ENCODE peak calls at places on chromosomes 1 and 21, in six cellular contexts. L is foreskin fibroblast, T is mucosa of descending colon, Z is esophagus muscularis mucosa, P is colonic mucosa, V is transverse colon. S is an unnamed sample.

GRCh38 chr1:43866201-43866600 is 67.4 kb upstream of the ARTN start:
- DNase-seq in P (no peak), T (no peak), V (no peak), Z (no peak), L (no peak), S (no peak)

GRCh38 chr1:14183312-14183711 is 415.2 kb upstream of the KAZN start:
- DNase-seq in Z (no peak), V (no peak), T (no peak), P (no peak), L (no peak), S (no peak)

GRCh38 chr1:151196292-151196800 is 2.0 kb upstream of the PIP5K1A start:
- DNase-seq in T (no peak), L (peak), V (peak), Z (no peak), P (peak), S (no peak)

GRCh38 chr1:246907472-246907871 is 24.3 kb downstream of the AHCTF1 start:
- DNase-seq in T (no peak), Z (no peak), P (peak), L (peak), V (peak), S (no peak)

GRCh38 chr21:43021756-43022600 is 47.6 kb downstream of the PKNOX1 start:
- DNase-seq in T (no peak), L (no peak), P (no peak), V (no peak), Z (no peak), S (no peak)

GRCh38 chr1:2385606-2386280 is 5.6 kb downstream of the MORN1 start:
- DNase-seq in T (peak), Z (no peak), L (no peak), V (peak), P (no peak), S (no peak)

GRCh38 chr1:179175011-179175934 is 54.2 kb downstream of the ABL2 start:
- DNase-seq in V (no peak), Z (no peak), P (no peak), L (peak), T (no peak), S (peak)

GRCh38 chr1:15489052-15489736 is 13.3 kb downstream of the CELA2B start:
- DNase-seq in T (no peak), V (no peak), Z (no peak), L (no peak), P (no peak), S (no peak)

GRCh38 chr1:207831517-207832327 is 79.2 kb downstream of the CD34 start:
- DNase-seq in T (no peak), L (no peak), V (no peak), P (no peak), Z (no peak), S (no peak)

GRCh38 chr1:244291171-244291866 is 160.4 kb downstream of the ADSS2 start:
- DNase-seq in Z (no peak), L (no peak), T (no peak), P (no peak), V (no peak), S (no peak)

GRCh38 chr1:225877570-225877969 is 4.6 kb downstream of the TMEM63A start:
- DNase-seq in V (peak), L (peak), P (peak), Z (no peak), T (peak), S (no peak)

GRCh38 chr1:172278478-172278877 is 142.0 kb upstream of the C1orf105 start:
- DNase-seq in T (no peak), Z (no peak), V (no peak), L (peak), P (no peak), S (peak)

GRCh38 chr1:237867380-237867888 is 23.3 kb downstream of the ZP4 start:
- DNase-seq in P (no peak), L (no peak), T (no peak), V (no peak), Z (no peak), S (no peak)

GRCh38 chr1:56911098-56911497 is 54.7 kb downstream of the C8B start:
- DNase-seq in L (peak), T (no peak), V (no peak), Z (no peak), P (no peak), S (no peak)

GRCh38 chr1:64212023-64212422 is 8.6 kb downstream of the UBE2U start:
- DNase-seq in T (no peak), Z (no peak), V (no peak), L (peak), P (no peak), S (peak)

GRCh38 chr21:34983680-34984086 is 65.4 kb downstream of the RUNX1 start:
- DNase-seq in V (no peak), P (no peak), L (peak), T (no peak), Z (no peak), S (no peak)

GRCh38 chr1:79760521-79760920 is 754.0 kb upstream of the ADGRL4 start:
- DNase-seq in V (no peak), L (peak), P (no peak), T (no peak), Z (no peak), S (no peak)

GRCh38 chr1:54309631-54310366 is 96.4 kb downstream of the SSBP3 start:
- DNase-seq in V (no peak), P (no peak), L (no peak), Z (no peak), T (no peak), S (no peak)

GRCh38 chr1:11294951-11295350 is 22.0 kb downstream of the UBIAD1 start:
- DNase-seq in T (no peak), V (no peak), Z (no peak), P (no peak), L (no peak), S (no peak)

GRCh38 chr1:32291708-32292508 is at the start of gene HDAC1:
- DNase-seq in L (peak), Z (peak), V (peak), P (peak), T (peak), S (peak)

GRCh38 chr1:232127190-232127589 is 500.6 kb downstream of the DISC1 start:
- DNase-seq in P (no peak), V (no peak), Z (no peak), L (peak), T (no peak), S (no peak)

GRCh38 chr1:200738348-200738732 is 353 bp upstream of the CAMSAP2 start:
- DNase-seq in L (no peak), P (no peak), Z (no peak), V (no peak), T (no peak), S (peak)
- H3K4me3 ChIP-seq in L (peak), P (peak), Z (peak), V (peak), T (peak), S (peak)

GRCh38 chr1:223393275-223394214 is at the start of gene CCDC185:
- DNase-seq in L (peak), V (no peak), P (no peak), Z (peak), T (no peak), S (no peak)

GRCh38 chr1:223394242-223394641 is 1.0 kb downstream of the CCDC185 start:
- DNase-seq in Z (peak), T (no peak), V (no peak), L (no peak), P (no peak), S (no peak)

GRCh38 chr1:223390618-223391017 is 2.6 kb upstream of the CCDC185 start:
- DNase-seq in L (no peak), Z (no peak), V (no peak), T (no peak), P (no peak), S (no peak)

GRCh38 chr1:223394706-223395105 is 1.5 kb downstream of the CCDC185 start:
- DNase-seq in T (no peak), P (no peak), Z (peak), V (no peak), L (no peak), S (no peak)
- H3K4me3 ChIP-seq in T (no peak), P (no peak), Z (no peak), V (no peak), L (no peak), S (no peak)

DNA sequence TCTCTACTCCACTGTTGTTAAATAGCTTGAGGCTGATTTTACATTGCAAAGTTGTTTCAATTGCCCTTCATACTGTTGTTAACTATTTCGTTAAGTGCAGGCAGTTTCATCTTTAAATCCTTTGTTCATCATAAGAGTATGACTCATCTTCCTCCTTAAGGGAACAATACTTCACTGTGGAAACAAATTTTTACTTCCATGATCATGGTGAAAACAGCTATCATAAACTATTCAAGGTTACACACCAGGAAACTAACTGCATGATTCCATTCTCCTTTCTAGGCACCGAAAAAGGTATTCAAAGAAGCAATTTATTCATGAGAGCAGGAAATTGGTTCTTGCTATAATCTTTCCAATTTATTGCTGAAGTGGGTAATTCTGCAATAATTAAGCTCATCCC is 593.2 kb downstream of the LRRIQ3 start:
- DNase-seq in L (no peak), V (no peak), P (no peak), Z (no peak), T (no peak), S (no peak)
- H3K4me3 ChIP-seq in L (no peak), V (no peak), P (no peak), Z (no peak), T (no peak), S (no peak)

DNA sequence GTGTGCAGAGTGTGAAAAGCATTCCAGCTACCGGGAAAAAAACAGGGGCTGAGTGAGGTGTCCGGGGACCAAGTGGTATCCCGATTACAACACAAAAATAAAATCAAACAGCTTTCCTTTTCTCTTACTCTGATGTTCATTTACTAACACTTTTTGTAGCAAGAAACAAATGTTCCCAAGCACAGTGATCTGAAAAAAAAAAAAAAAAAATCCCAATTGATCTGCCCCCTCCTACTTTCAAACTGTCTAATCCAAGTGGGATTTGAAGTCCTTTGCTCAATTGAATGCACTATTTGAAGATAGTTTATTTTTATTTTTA is 1.3 kb downstream of the BACE2 start:
- DNase-seq in P (no peak), Z (no peak), T (no peak), V (no peak), L (no peak), S (no peak)
- H3K4me3 ChIP-seq in P (peak), Z (peak), T (no peak), V (peak), L (peak), S (peak)

GRCh38 chr21:38662224-38662568 is 143.5 kb upstream of the ETS2 start:
- DNase-seq in T (no peak), P (no peak), L (no peak), V (no peak), Z (no peak), S (no peak)

GRCh38 chr21:38663282-38663681 is 142.4 kb upstream of the ETS2 start:
- DNase-seq in L (no peak), V (no peak), T (no peak), P (no peak), Z (no peak), S (no peak)

GRCh38 chr21:38659936-38660332 is 145.8 kb upstream of the ETS2 start:
- DNase-seq in T (no peak), Z (no peak), P (no peak), L (no peak), V (no peak), S (no peak)

GRCh38 chr21:38660333-38661295 is 145.1 kb upstream of the ETS2 start:
- DNase-seq in T (peak), L (no peak), P (peak), Z (no peak), V (peak), S (no peak)

DNA sequence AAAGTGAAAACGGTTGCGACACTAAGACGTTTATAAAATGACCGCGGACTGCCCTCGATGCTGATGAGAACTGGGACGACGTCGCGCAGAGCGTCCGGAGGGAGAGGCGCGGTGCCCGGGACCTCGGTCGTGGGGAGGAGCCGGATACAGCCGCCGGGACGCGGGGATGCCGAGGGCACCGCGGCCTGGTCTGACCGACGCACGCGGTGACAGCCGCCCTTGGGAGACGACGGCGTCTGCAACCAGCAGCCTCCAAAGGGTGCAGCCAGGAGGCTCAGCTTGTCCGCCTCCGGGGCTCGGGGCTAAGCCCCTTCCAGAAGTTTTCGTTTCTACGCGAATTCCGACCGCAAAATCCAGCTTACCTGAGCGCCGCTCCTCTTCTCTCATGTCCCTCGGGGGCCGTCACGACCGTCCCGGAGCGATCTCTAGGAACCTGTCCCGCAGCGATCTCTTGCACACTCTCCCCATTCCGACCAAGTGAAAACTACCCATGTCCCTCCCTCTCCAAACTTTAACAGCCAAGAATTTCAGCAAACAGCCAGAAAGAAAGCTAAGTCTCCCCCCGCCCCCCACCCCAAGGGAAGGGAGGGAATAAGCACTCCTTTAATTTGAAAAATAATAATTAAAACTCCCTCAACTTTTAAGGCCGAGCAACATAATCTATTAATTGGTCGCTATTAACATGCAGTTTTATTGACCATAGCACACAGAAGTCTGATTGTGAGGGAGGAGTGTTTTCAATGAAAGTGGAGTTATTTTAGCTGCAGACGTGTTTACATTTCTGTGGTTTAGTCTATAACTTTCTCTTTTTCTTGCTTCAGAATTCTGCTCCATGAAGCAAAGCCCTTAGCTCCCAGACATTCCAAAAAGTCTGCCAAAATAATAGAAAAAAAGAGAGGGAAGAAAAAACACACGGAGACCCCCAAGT is 144.2 kb upstream of the ETS2 start:
- DNase-seq in L (peak), V (peak), P (peak), Z (no peak), T (peak), S (peak)
- H3K4me3 ChIP-seq in L (peak), V (peak), P (peak), Z (peak), T (no peak), S (peak)